ENCODE peak calls at places on chromosomes 4 and X, in seven cellular contexts. V is fibroblast of lung, X is MM.1S, O is IMR-90, Z is astrocyte, N is keratinocyte, Y is H9. W is an unnamed sample. For H4K20me1 and H3K4me1, the result is how much of the 10 kb centered on the place peaks cover.

GRCh38 chrX:7500386-7500785 is 342.6 kb upstream of the VCX start:
- DNase-seq in Y (no peak), V (no peak), X (no peak), O (no peak), Z (no peak), N (no peak), W (no peak)

GRCh38 chr4:86720508-86721068 is 126.5 kb downstream of the PTPN13 start:
- DNase-seq in O (peak), N (no peak), V (peak), Y (no peak), X (no peak), Z (peak), W (peak)

GRCh38 chrX:147602297-147602696 is 309.4 kb upstream of the FMR1 start:
- DNase-seq in O (no peak), N (no peak), X (no peak), Z (no peak), V (no peak), Y (no peak), W (peak)

GRCh38 chrX:71107762-71108360 is 1.3 kb upstream of the CXorf65 start:
- DNase-seq in V (no peak), Y (no peak), Z (no peak), N (no peak), X (no peak), O (no peak), W (no peak)

GRCh38 chr4:95268819-95269565 is 279.8 kb downstream of the UNC5C start:
- DNase-seq in X (no peak), V (peak), Z (peak), N (no peak), O (peak), Y (no peak), W (no peak)

GRCh38 chr4:48985602-48985975 is 486 bp upstream of the CWH43 start:
- DNase-seq in Y (no peak), Z (no peak), X (no peak), V (no peak), O (no peak), N (no peak), W (no peak)

GRCh38 chr4:132530846-132531245 is 618.2 kb upstream of the PCDH10 start:
- DNase-seq in N (no peak), O (no peak), Y (no peak), X (no peak), Z (no peak), V (no peak), W (no peak)

GRCh38 chrX:151985955-151986354 is 11.5 kb upstream of the GABRE start:
- DNase-seq in Y (no peak), O (peak), V (peak), Z (peak), X (no peak), N (no peak), W (peak)

GRCh38 chr4:38075370-38076152 is 115.4 kb downstream of the PTTG2 start:
- DNase-seq in X (peak), Z (peak), Y (no peak), O (peak), N (no peak), V (peak), W (peak)

GRCh38 chr4:113979157-113979972 is at the start of gene ARSJ:
- DNase-seq in O (peak), N (no peak), V (peak), X (no peak), Y (peak), Z (peak), W (peak)

GRCh38 chr4:45442466-45442865 is 681.4 kb downstream of the GABRG1 start:
- DNase-seq in Z (no peak), Y (no peak), X (peak), O (no peak), V (no peak), N (no peak), W (peak)

GRCh38 chr4:112371361-112371760 is 74.2 kb downstream of the ALPK1 start:
- DNase-seq in X (no peak), N (no peak), Z (no peak), O (no peak), Y (no peak), V (no peak), W (no peak)

GRCh38 chr4:6688879-6689505 is 4.7 kb upstream of the S100P start:
- DNase-seq in V (peak), X (peak), N (peak), Z (peak), O (peak), Y (peak), W (peak)

GRCh38 chr4:98778206-98778605 is 119.8 kb upstream of the TSPAN5 start:
- DNase-seq in Y (no peak), O (peak), N (no peak), X (no peak), Z (peak), V (peak), W (peak)

GRCh38 chr4:169115897-169116254 is 105.8 kb upstream of the CBR4 start:
- DNase-seq in O (peak), Y (no peak), V (peak), X (no peak), Z (peak), N (peak), W (peak)

GRCh38 chr4:138222041-138222440 is 20.1 kb downstream of the SLC7A11 start:
- DNase-seq in N (no peak), O (peak), V (peak), Y (no peak), Z (peak), X (no peak), W (peak)

GRCh38 chrX:51743179-51743957 is at the start of gene GSPT2:
- DNase-seq in X (peak), N (no peak), O (peak), Y (peak), V (peak), Z (peak), W (peak)

GRCh38 chrX:145552643-145553042 is 265.0 kb upstream of the SLITRK2 start:
- DNase-seq in Y (no peak), N (no peak), O (no peak), X (no peak), Z (no peak), V (no peak), W (no peak)

GRCh38 chrX:48854898-48855297 is 19.5 kb upstream of the PCSK1N start:
- DNase-seq in O (no peak), N (no peak), X (no peak), Y (no peak), V (peak), Z (no peak), W (no peak)

GRCh38 chr4:84547211-84547610 is 35.7 kb upstream of the CDS1 start:
- DNase-seq in Z (no peak), V (no peak), O (no peak), N (no peak), X (no peak), Y (no peak), W (no peak)

GRCh38 chr4:6942238-6942800 is 32.7 kb downstream of the TBC1D14 start:
- DNase-seq in O (peak), V (peak), X (peak), N (peak), Y (no peak), Z (peak), W (peak)

GRCh38 chr4:22762548-22762947 is 69.8 kb downstream of the GBA3 start:
- DNase-seq in X (no peak), N (no peak), O (no peak), Y (no peak), V (no peak), Z (no peak), W (no peak)

GRCh38 chr4:170242471-170242870 is 152.7 kb upstream of the AADAT start:
- DNase-seq in X (no peak), O (no peak), N (peak), Z (peak), Y (no peak), V (peak), W (peak)

GRCh38 chrX:10158279-10158939 is 1.6 kb downstream of the CLCN4 start:
- DNase-seq in N (no peak), Z (no peak), Y (peak), X (no peak), O (no peak), V (no peak), W (peak)

GRCh38 chr4:95371457-95372179 is 177.2 kb downstream of the UNC5C start:
- DNase-seq in Z (no peak), V (no peak), O (no peak), Y (no peak), X (no peak), N (no peak), W (no peak)

GRCh38 chr4:104487105-104487504 is 7.6 kb downstream of the CXXC4 start:
- DNase-seq in V (peak), N (no peak), Y (no peak), X (peak), Z (peak), O (no peak), W (no peak)

GRCh38 chr4:67809502-67809901 is 55.3 kb upstream of the GNRHR start:
- DNase-seq in V (no peak), Y (peak), N (no peak), Z (no peak), X (no peak), O (no peak), W (no peak)

GRCh38 chr4:8791609-8792008 is 80.0 kb downstream of the HMX1 start:
- DNase-seq in Z (no peak), V (no peak), X (no peak), Y (no peak), O (no peak), N (no peak), W (no peak)

GRCh38 chrX:137025930-137026329 is 7.9 kb downstream of the GPR101 start:
- DNase-seq in V (no peak), X (no peak), Y (no peak), O (no peak), Z (no peak), N (no peak), W (no peak)

GRCh38 chr4:6591305-6591704 is 16.3 kb downstream of the MAN2B2 start:
- DNase-seq in Z (no peak), Y (no peak), X (no peak), O (no peak), V (no peak), N (no peak), W (no peak)

GRCh38 chrX:106300656-106301055 is 132.6 kb downstream of the PWWP3B start:
- DNase-seq in X (no peak), O (no peak), Y (no peak), N (no peak), Z (no peak), V (no peak), W (no peak)

GRCh38 chr4:186772936-186773335 is 49.3 kb upstream of the FAT1 start:
- DNase-seq in Y (no peak), N (no peak), X (no peak), V (peak), O (peak), Z (peak), W (no peak)

GRCh38 chrX:19658030-19658429 is 142.7 kb upstream of the MAP3K15 start:
- DNase-seq in O (peak), Z (peak), V (peak), Y (no peak), N (no peak), X (no peak), W (peak)

GRCh38 chrX:32749075-32749474 is 462.3 kb downstream of the DMD start:
- DNase-seq in X (no peak), N (no peak), Y (no peak), Z (no peak), O (no peak), V (no peak), W (no peak)

GRCh38 chr4:140133576-140133975 is 20.4 kb downstream of the MAML3 start:
- DNase-seq in X (no peak), Z (no peak), N (no peak), O (peak), V (no peak), Y (no peak), W (peak)

DNA sequence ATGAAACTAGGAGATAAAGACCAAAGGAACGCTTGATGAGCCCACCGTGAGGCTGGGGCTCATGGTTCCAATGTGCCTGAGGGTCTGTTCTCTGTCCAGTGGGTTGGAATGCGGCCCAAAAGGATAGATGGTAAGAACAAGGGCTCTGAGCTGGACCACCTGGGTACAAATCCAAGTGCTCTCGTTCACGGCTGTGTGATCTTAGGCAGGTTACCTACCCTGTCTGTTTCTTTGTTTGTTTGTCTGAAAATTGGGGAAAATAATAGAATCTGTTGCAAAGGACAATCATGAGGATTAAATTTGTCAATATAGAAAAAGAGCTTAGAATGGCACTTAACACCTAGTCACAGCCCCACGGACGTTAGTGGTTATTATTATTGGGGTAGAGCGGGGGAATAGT is 36.0 kb downstream of the SMIM20 start:
- DNase-seq in Z (no peak), V (no peak), N (no peak), Y (no peak), O (no peak), X (no peak), W (no peak)
- H3K9ac ChIP-seq in Z (no peak), V (no peak), N (no peak), Y (no peak), O (no peak), X (no peak), W (no peak)

GRCh38 chr4:51853027-51853682 is 10.2 kb downstream of the DCUN1D4 start:
- DNase-seq in O (peak), Z (peak), X (no peak), V (peak), N (no peak), Y (no peak), W (peak)

GRCh38 chr4:51850294-51850693 is 7.3 kb downstream of the DCUN1D4 start:
- DNase-seq in Y (no peak), X (no peak), O (no peak), V (no peak), N (no peak), Z (no peak), W (no peak)

GRCh38 chr4:51851090-51851936 is 8.4 kb downstream of the DCUN1D4 start:
- DNase-seq in O (no peak), Y (no peak), N (no peak), V (no peak), Z (no peak), X (no peak), W (no peak)

GRCh38 chr4:51849430-51849829 is 6.5 kb downstream of the DCUN1D4 start:
- DNase-seq in N (no peak), O (no peak), X (no peak), V (no peak), Y (no peak), Z (no peak), W (no peak)

DNA sequence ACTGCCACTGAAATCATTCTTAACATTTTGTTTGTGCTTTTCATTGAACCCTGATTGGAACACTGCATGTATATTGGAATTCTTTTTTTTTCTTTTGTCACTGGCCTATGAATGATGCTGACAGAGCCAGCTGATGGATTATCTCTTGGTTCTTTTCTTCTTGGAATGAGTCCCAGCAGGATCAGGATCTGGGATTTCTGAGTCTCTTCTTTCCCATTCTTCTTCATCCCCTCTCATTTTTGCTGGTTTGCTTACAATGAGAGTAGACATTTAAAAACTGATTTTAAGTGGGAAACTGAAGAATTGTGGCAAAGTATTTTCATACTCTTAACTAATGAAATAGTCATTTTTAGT is 9.0 kb downstream of the DCUN1D4 start:
- DNase-seq in Y (no peak), X (no peak), N (no peak), O (no peak), Z (no peak), V (no peak), W (no peak)
- H4K20me1 ChIP-seq in Y (under half), X (under half), N (under half), O (under half), Z (half or more), V (under half), W (under half)

DNA sequence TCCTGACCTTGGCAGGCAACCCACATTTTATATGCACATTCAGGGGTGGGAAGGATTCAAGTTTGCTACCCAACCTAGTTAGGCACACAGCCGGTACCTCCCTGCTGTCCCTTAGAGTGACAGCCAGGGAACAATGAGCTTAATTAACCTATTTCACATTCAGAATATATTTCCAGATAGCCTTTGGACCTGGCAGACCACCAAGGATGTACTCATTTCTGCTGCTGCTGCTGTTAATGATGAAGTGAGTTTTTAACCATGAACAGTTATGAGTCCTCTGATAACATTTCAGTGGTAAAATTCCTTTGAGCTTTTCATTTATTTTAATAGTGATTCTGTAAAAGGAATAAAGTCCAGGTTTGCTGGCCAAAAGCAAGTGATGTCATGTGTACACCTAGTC is 202.3 kb downstream of the ARHGAP24 start:
- DNase-seq in X (no peak), O (no peak), N (no peak), V (peak), Y (no peak), Z (peak), W (peak)
- H3K4me1 ChIP-seq in X (under half), O (under half), N (under half), V (under half), Y (under half), Z (under half), W (under half)

GRCh38 chr4:76606662-76607265 is 171.7 kb downstream of the SHROOM3 start:
- DNase-seq in V (no peak), O (no peak), N (no peak), Y (no peak), X (peak), Z (no peak), W (peak)
- H3K9ac ChIP-seq in V (no peak), O (no peak), N (no peak), Y (no peak), X (peak), Z (peak), W (peak)

GRCh38 chr4:153489856-153490558 is 23.8 kb downstream of the TMEM131L start:
- DNase-seq in V (peak), X (no peak), O (peak), Y (no peak), Z (no peak), N (no peak), W (no peak)
- H4K20me1 ChIP-seq in V (under half), X (under half), O (under half), Y (under half), Z (under half), N (under half), W (under half)

DNA sequence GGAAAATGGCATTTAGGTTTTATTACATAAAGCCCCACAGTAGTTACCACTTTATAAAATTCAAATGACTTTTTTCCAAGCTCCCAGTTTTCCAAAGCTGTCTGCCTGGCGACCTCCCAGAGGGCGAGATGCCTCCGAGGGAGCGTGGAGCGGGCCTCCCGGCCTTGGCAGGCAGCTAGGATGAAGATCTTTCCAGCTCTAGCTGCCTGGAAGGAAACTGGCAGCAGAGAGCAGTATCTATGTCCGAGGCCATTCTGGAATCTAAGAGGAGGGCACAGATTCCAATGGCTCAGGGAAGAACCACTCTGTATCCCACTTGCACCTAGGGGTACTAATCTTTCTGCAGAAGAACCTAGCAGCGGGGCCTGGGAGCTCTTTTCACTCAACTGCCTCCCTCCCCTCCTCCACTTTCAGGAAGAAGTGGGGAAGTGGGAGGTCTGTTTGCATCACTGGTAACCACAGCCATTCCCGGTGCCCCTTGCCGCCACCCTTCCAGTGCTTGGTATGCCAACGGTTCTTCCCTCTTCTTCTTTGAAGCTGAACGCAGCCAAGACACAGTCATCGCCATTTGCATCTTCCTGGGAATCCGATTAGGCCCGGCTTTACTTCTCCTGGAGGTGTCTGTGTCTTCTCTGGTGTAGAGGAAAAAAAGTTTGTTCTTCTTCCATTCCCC is 47.4 kb upstream of the RBPJ start:
- DNase-seq in Z (no peak), N (no peak), X (no peak), O (no peak), V (no peak), Y (peak), W (no peak)
- H3K4me1 ChIP-seq in Z (under half), N (under half), X (under half), O (under half), V (under half), Y (under half), W (under half)

GRCh38 chr4:119135721-119136121 is at the start of gene MYOZ2:
- DNase-seq in V (peak), Z (peak), Y (no peak), N (no peak), X (no peak), O (peak), W (peak)
- H3K9ac ChIP-seq in V (no peak), Z (no peak), Y (no peak), N (no peak), X (no peak), O (no peak), W (no peak)

GRCh38 chrX:153537080-153537479 is 19.6 kb downstream of the ATP2B3 start:
- DNase-seq in N (no peak), X (no peak), Z (no peak), Y (no peak), O (no peak), V (no peak), W (no peak)

GRCh38 chrX:153538424-153538823 is 21.0 kb downstream of the ATP2B3 start:
- DNase-seq in Z (no peak), N (no peak), X (no peak), V (no peak), Y (no peak), O (no peak), W (no peak)

GRCh38 chrX:153539171-153539978 is 21.9 kb downstream of the ATP2B3 start:
- DNase-seq in O (peak), N (peak), Y (peak), V (peak), Z (no peak), X (peak), W (peak)

GRCh38 chrX:153539979-153540358 is 22.5 kb downstream of the ATP2B3 start:
- DNase-seq in Y (no peak), X (no peak), N (no peak), O (no peak), Z (no peak), V (no peak), W (no peak)

DNA sequence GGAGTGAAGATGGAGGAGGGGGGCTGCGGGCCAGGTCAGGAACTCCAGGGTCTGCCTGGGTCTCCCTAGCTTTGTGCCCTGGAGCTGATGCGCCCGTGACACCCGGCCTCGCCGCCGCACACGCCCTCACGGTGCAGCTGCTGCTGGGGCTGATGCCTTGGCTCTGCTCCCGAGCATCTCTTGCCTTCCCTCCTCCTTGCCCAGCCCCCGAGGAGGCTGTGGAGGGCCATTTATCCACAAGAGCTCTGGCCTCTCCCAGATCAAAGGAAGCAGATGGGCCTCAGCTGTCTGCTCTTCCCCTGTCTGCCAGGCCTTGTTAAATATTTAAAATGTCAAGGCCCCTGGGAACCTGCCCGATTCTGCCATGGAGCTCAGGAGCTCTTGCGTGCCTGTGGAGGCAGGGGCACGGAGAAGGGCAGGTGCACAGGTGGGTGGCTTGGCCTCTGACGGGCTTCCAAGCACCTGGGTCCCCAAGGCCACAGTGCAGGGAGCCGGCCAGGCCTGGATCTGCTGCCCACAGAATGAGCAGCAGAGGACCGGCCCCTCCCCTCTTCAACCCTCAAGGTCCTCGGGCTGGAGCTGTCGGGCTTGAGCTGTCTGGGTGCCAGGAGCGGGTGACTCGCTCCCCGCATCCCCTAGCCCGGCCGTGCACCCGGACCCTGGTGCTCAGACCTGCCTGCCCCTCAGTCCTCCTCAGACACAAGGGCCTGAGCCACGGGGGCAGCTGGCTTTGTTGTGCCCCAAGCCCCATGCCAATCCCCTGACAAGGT is 20.3 kb downstream of the ATP2B3 start:
- DNase-seq in N (no peak), Y (no peak), Z (no peak), O (no peak), V (no peak), X (no peak), W (no peak)
- H4K20me1 ChIP-seq in N (under half), Y (under half), Z (under half), O (under half), V (under half), X (under half), W (under half)